ENCODE peak calls at places on chromosomes 13 and 19, in eight cellular contexts. One of them, this sample, is unnamed. For H3K27me3, the result is how much of the 10 kb centered on the place peaks cover.

GRCh38 chr13:26872444-26873173 is 112.0 kb upstream of the GPR12 start:
- DNase-seq in MM.1S: peak
- DNase-seq in PC-3: peak
- DNase-seq in HCT116: peak
- DNase-seq in hepatocyte: peak
- DNase-seq in GM23248: peak
- DNase-seq in SK-N-SH: peak
- DNase-seq in GM23338: peak
- DNase-seq in this sample: peak

GRCh38 chr13:45718063-45718462 is 15.9 kb downstream of the CBY2 start:
- DNase-seq in hepatocyte: peak
- DNase-seq in GM23338: peak
- DNase-seq in HCT116: peak
- DNase-seq in SK-N-SH: peak
- DNase-seq in GM23248: peak
- DNase-seq in MM.1S: peak
- DNase-seq in PC-3: peak
- DNase-seq in this sample: peak

GRCh38 chr19:49983645-49984229 is 22.8 kb upstream of the SIGLEC11 start:
- DNase-seq in GM23248: peak
- DNase-seq in HCT116: peak
- DNase-seq in PC-3: peak
- DNase-seq in hepatocyte: peak
- DNase-seq in MM.1S: peak
- DNase-seq in GM23338: peak
- DNase-seq in SK-N-SH: peak
- DNase-seq in this sample: peak

GRCh38 chr19:39582442-39582841 is 19.9 kb upstream of the LGALS13 start:
- DNase-seq in HCT116: no peak
- DNase-seq in GM23338: no peak
- DNase-seq in PC-3: no peak
- DNase-seq in GM23248: no peak
- DNase-seq in SK-N-SH: no peak
- DNase-seq in MM.1S: no peak
- DNase-seq in hepatocyte: no peak
- DNase-seq in this sample: no peak

GRCh38 chr13:109569938-109570711 is 216.3 kb downstream of the IRS2 start:
- DNase-seq in GM23338: no peak
- DNase-seq in MM.1S: peak
- DNase-seq in GM23248: no peak
- DNase-seq in HCT116: no peak
- DNase-seq in PC-3: no peak
- DNase-seq in SK-N-SH: no peak
- DNase-seq in hepatocyte: no peak
- DNase-seq in this sample: no peak

GRCh38 chr13:112885782-112886268 is 83.2 kb upstream of the MCF2L start:
- DNase-seq in GM23248: peak
- DNase-seq in HCT116: peak
- DNase-seq in SK-N-SH: peak
- DNase-seq in PC-3: peak
- DNase-seq in MM.1S: no peak
- DNase-seq in GM23338: peak
- DNase-seq in hepatocyte: peak
- DNase-seq in this sample: peak

GRCh38 chr13:65638572-65639168 is 1591.5 kb downstream of the PCDH9 start:
- DNase-seq in hepatocyte: peak
- DNase-seq in GM23338: peak
- DNase-seq in GM23248: peak
- DNase-seq in PC-3: peak
- DNase-seq in HCT116: peak
- DNase-seq in SK-N-SH: peak
- DNase-seq in MM.1S: peak
- DNase-seq in this sample: peak

GRCh38 chr13:44129418-44129817 is 244.2 kb upstream of the SERP2 start:
- DNase-seq in HCT116: no peak
- DNase-seq in PC-3: no peak
- DNase-seq in SK-N-SH: no peak
- DNase-seq in hepatocyte: no peak
- DNase-seq in GM23338: no peak
- DNase-seq in GM23248: no peak
- DNase-seq in MM.1S: no peak
- DNase-seq in this sample: no peak

GRCh38 chr19:10468133-10468532 is 35.0 kb downstream of the KEAP1 start:
- DNase-seq in MM.1S: no peak
- DNase-seq in HCT116: no peak
- DNase-seq in GM23248: no peak
- DNase-seq in PC-3: no peak
- DNase-seq in SK-N-SH: no peak
- DNase-seq in GM23338: peak
- DNase-seq in hepatocyte: no peak
- DNase-seq in this sample: peak

GRCh38 chr19:15926484-15926883 is 7.8 kb downstream of the CYP4F11 start:
- DNase-seq in HCT116: no peak
- DNase-seq in hepatocyte: no peak
- DNase-seq in GM23338: no peak
- DNase-seq in GM23248: no peak
- DNase-seq in SK-N-SH: no peak
- DNase-seq in MM.1S: no peak
- DNase-seq in PC-3: no peak
- DNase-seq in this sample: no peak

GRCh38 chr19:15923702-15924101 is 10.6 kb downstream of the CYP4F11 start:
- DNase-seq in GM23248: no peak
- DNase-seq in GM23338: no peak
- DNase-seq in PC-3: no peak
- DNase-seq in hepatocyte: no peak
- DNase-seq in SK-N-SH: no peak
- DNase-seq in MM.1S: no peak
- DNase-seq in HCT116: no peak
- DNase-seq in this sample: no peak

GRCh38 chr19:15919243-15919642 is 15.1 kb downstream of the CYP4F11 start:
- DNase-seq in hepatocyte: no peak
- DNase-seq in SK-N-SH: no peak
- DNase-seq in GM23338: no peak
- DNase-seq in MM.1S: no peak
- DNase-seq in PC-3: no peak
- DNase-seq in HCT116: no peak
- DNase-seq in GM23248: no peak
- DNase-seq in this sample: no peak

GRCh38 chr19:15922021-15922420 is 12.3 kb downstream of the CYP4F11 start:
- DNase-seq in hepatocyte: no peak
- DNase-seq in MM.1S: no peak
- DNase-seq in PC-3: no peak
- DNase-seq in SK-N-SH: no peak
- DNase-seq in GM23248: no peak
- DNase-seq in HCT116: no peak
- DNase-seq in GM23338: no peak
- DNase-seq in this sample: no peak
- H3K27ac ChIP-seq in hepatocyte: no peak
- H3K27ac ChIP-seq in MM.1S: no peak
- H3K27ac ChIP-seq in PC-3: no peak
- H3K27ac ChIP-seq in SK-N-SH: no peak
- H3K27ac ChIP-seq in GM23248: no peak
- H3K27ac ChIP-seq in HCT116: no peak
- H3K27ac ChIP-seq in GM23338: no peak
- H3K27ac ChIP-seq in this sample: no peak

DNA sequence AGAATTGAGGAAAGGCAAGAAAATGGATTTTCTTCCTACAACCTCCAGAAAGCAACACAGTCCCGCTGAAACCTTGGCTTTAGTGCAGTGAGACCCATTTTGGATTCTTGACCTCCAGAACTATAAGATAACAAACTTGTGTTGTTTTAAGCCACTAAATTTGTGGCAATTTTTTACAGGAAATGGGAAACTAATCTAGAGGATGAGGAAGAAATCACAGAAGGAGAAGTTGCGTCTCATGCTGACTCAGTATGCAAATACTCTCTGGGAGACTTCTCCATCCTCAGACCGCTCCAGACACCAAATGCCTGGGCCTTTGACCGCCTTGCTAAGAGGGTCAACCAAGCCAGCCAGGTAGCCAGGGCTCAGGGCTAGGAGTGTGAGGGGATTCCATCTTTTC is 13.1 kb upstream of the CEACAM16 start:
- DNase-seq in MM.1S: no peak
- DNase-seq in GM23248: peak
- DNase-seq in SK-N-SH: no peak
- DNase-seq in GM23338: no peak
- DNase-seq in HCT116: no peak
- DNase-seq in hepatocyte: no peak
- DNase-seq in PC-3: peak
- DNase-seq in this sample: no peak
- TF ChIP-seq EZH2phosphoT487 in MM.1S: no peak
- TF ChIP-seq EZH2phosphoT487 in GM23248: no peak
- TF ChIP-seq EZH2phosphoT487 in SK-N-SH: no peak
- TF ChIP-seq EZH2phosphoT487 in GM23338: no peak
- TF ChIP-seq EZH2phosphoT487 in HCT116: no peak
- TF ChIP-seq EZH2phosphoT487 in hepatocyte: no peak
- TF ChIP-seq EZH2phosphoT487 in PC-3: no peak
- TF ChIP-seq EZH2phosphoT487 in this sample: no peak

DNA sequence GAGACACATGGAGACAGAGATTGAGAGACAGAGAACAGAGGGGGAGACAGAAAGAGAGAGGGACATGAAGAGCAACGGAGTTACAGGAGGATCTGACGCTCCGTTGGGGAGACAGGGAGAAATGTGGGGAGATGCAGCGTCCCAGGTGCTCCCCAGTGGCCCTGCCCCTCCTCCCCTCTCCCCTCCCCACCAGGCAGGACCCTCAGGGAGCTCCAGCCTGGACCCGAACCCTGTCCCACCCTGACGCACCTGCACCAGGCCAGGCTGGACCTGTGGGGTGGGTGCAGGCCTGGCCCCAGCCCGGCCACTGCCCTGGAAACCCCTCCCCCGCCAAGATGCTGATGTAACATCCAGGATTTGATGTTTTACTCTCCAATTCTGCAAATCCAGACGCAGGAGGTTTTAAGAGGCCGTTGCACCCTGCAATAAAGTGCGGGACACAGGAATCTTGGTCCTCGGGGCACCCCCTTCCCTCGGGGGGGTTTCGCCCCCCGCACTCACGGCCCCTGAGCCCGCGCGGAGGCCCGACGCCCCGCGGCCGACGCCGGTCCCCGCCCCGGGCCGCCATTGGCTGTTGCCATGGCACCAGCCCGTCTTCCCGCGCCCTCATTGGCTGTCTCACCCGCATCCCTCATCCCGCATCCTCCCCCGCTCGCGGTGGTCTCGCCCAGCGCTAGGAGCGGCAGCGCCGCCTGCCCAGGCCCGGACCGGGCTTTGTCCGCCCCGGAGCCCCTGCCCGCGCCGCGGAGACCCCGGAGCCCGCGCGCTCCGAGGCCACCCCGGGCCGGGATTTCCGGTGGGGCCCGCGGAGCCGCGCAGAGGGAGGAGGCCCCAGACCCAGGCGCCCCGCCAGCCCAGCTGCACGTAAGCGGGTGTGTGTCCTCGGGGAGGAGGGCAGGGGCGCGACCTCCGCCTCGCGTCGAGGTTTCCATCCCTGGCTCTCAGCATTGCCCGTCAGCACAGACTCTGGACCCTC is at the start of gene APC2:
- DNase-seq in hepatocyte: peak
- DNase-seq in SK-N-SH: peak
- DNase-seq in GM23338: peak
- DNase-seq in PC-3: no peak
- DNase-seq in HCT116: no peak
- DNase-seq in MM.1S: no peak
- DNase-seq in GM23248: peak
- DNase-seq in this sample: peak
- H3K27me3 ChIP-seq in hepatocyte: half or more
- H3K27me3 ChIP-seq in SK-N-SH: under half
- H3K27me3 ChIP-seq in GM23338: under half
- H3K27me3 ChIP-seq in PC-3: under half
- H3K27me3 ChIP-seq in HCT116: under half
- H3K27me3 ChIP-seq in MM.1S: half or more
- H3K27me3 ChIP-seq in GM23248: under half
- H3K27me3 ChIP-seq in this sample: half or more

GRCh38 chr13:98180092-98180491 is 3.0 kb upstream of the RNF113B start:
- DNase-seq in SK-N-SH: no peak
- DNase-seq in PC-3: no peak
- DNase-seq in MM.1S: no peak
- DNase-seq in hepatocyte: no peak
- DNase-seq in HCT116: no peak
- DNase-seq in GM23338: no peak
- DNase-seq in GM23248: no peak
- DNase-seq in this sample: no peak
- H3K27ac ChIP-seq in SK-N-SH: no peak
- H3K27ac ChIP-seq in PC-3: no peak
- H3K27ac ChIP-seq in MM.1S: no peak
- H3K27ac ChIP-seq in hepatocyte: no peak
- H3K27ac ChIP-seq in HCT116: no peak
- H3K27ac ChIP-seq in GM23338: no peak
- H3K27ac ChIP-seq in GM23248: no peak
- H3K27ac ChIP-seq in this sample: no peak

GRCh38 chr19:32404939-32405430 is 585 bp upstream of the DPY19L3 start:
- DNase-seq in GM23248: peak
- DNase-seq in hepatocyte: peak
- DNase-seq in PC-3: peak
- DNase-seq in HCT116: no peak
- DNase-seq in GM23338: no peak
- DNase-seq in SK-N-SH: no peak
- DNase-seq in MM.1S: peak
- DNase-seq in this sample: peak
- TF ChIP-seq EZH2phosphoT487 in GM23248: no peak
- TF ChIP-seq EZH2phosphoT487 in hepatocyte: no peak
- TF ChIP-seq EZH2phosphoT487 in PC-3: no peak
- TF ChIP-seq EZH2phosphoT487 in HCT116: no peak
- TF ChIP-seq EZH2phosphoT487 in GM23338: no peak
- TF ChIP-seq EZH2phosphoT487 in SK-N-SH: no peak
- TF ChIP-seq EZH2phosphoT487 in MM.1S: no peak
- TF ChIP-seq EZH2phosphoT487 in this sample: no peak

GRCh38 chr19:41919948-41920712 is 8.1 kb downstream of the ERFL start:
- DNase-seq in MM.1S: no peak
- DNase-seq in GM23248: peak
- DNase-seq in hepatocyte: no peak
- DNase-seq in PC-3: no peak
- DNase-seq in GM23338: no peak
- DNase-seq in HCT116: no peak
- DNase-seq in SK-N-SH: no peak
- DNase-seq in this sample: no peak
- H3K27me3 ChIP-seq in MM.1S: half or more
- H3K27me3 ChIP-seq in GM23248: half or more
- H3K27me3 ChIP-seq in hepatocyte: half or more
- H3K27me3 ChIP-seq in PC-3: under half
- H3K27me3 ChIP-seq in GM23338: half or more
- H3K27me3 ChIP-seq in HCT116: under half
- H3K27me3 ChIP-seq in SK-N-SH: under half
- H3K27me3 ChIP-seq in this sample: half or more

This sample was measured in neural progenitor cell.